ENCODE peak calls at places on chromosomes 16 and 17, in ten cellular contexts. P is CD8-positive, alpha-beta T cell; H is K562; Q is GM23338; Z is SK-N-SH; W is heart right ventricle; S is lung; V is ovary; K is left ventricle myocardium inferior; F is upper lobe of right lung. L is an unnamed sample. For H3K4me1 and H3K27me3, the result is how much of the 10 kb centered on the place peaks cover.

GRCh38 chr17:80063815-80064585 is 27.6 kb downstream of the CCDC40 start:
- DNase-seq in P (no peak), H (peak), Q (no peak), Z (no peak), W (peak), S (peak), V (peak), K (no peak), F (peak), L (no peak)

GRCh38 chr17:41544497-41544896 is 16.4 kb upstream of the KRT19 start:
- DNase-seq in P (no peak), H (peak), Q (no peak), Z (peak), W (no peak), S (no peak), V (no peak), K (no peak), F (no peak), L (no peak)

GRCh38 chr17:1375615-1376014 is 24.4 kb downstream of the YWHAE start:
- DNase-seq in P (peak), H (no peak), Q (no peak), Z (no peak), W (no peak), S (no peak), V (no peak), K (no peak), F (no peak), L (no peak)

GRCh38 chr17:70204431-70204830 is 35.1 kb downstream of the KCNJ2 start:
- DNase-seq in P (no peak), H (no peak), Q (no peak), Z (no peak), W (no peak), S (no peak), V (no peak), K (no peak), F (no peak), L (no peak)

GRCh38 chr17:7314719-7315569 is at the start of gene GPS2:
- DNase-seq in P (peak), H (peak), Q (peak), Z (peak), W (peak), S (peak), V (peak), K (peak), F (peak), L (peak)

GRCh38 chr17:44110823-44111633 is 12.4 kb downstream of the HDAC5 start:
- DNase-seq in P (peak), H (peak), Q (peak), Z (peak), W (peak), S (peak), V (peak), K (peak), F (peak), L (peak)

GRCh38 chr17:3015890-3016289 is 47.5 kb downstream of the OR1D5 start:
- DNase-seq in P (no peak), H (no peak), Q (no peak), Z (no peak), W (no peak), S (no peak), V (no peak), K (no peak), F (no peak), L (no peak)

GRCh38 chr17:42118545-42118944 is 2.6 kb downstream of the KAT2A start:
- DNase-seq in P (peak), H (peak), Q (peak), Z (peak), W (no peak), S (no peak), V (no peak), K (no peak), F (no peak), L (peak)

GRCh38 chr16:85075236-85075924 is 36.9 kb downstream of the CIBAR2 start:
- DNase-seq in P (no peak), H (no peak), Q (peak), Z (no peak), W (no peak), S (no peak), V (no peak), K (no peak), F (no peak), L (no peak)

GRCh38 chr16:1613240-1613639 is 1.1 kb downstream of the CRAMP1 start:
- DNase-seq in P (peak), H (peak), Q (peak), Z (no peak), W (no peak), S (no peak), V (no peak), K (no peak), F (no peak), L (peak)

GRCh38 chr16:70686376-70687171 is 721 bp upstream of the MTSS2 start:
- DNase-seq in P (peak), H (no peak), Q (no peak), Z (no peak), W (no peak), S (no peak), V (peak), K (no peak), F (no peak), L (peak)
- H3K4me1 ChIP-seq in P (under half), H (under half), Q (under half), Z (under half), W (half or more), S (half or more), V (half or more), K (half or more), F (half or more), L (half or more)

GRCh38 chr16:3829631-3830536 is 50.6 kb downstream of the CREBBP start:
- DNase-seq in P (no peak), H (no peak), Q (no peak), Z (no peak), W (no peak), S (no peak), V (no peak), K (no peak), F (no peak), L (no peak)
- H3K27me3 ChIP-seq in P (under half), H (under half), Q (under half), Z (under half), W (under half), S (under half), V (under half), K (under half), F (under half), L (under half)

GRCh38 chr17:83085526-83086196 is 6.3 kb downstream of the METRNL start:
- DNase-seq in P (no peak), H (no peak), Q (no peak), Z (no peak), W (no peak), S (no peak), V (no peak), K (no peak), F (no peak), L (no peak)

GRCh38 chr17:83088451-83089321 is 9.3 kb downstream of the METRNL start:
- DNase-seq in P (no peak), H (no peak), Q (no peak), Z (no peak), W (no peak), S (no peak), V (no peak), K (no peak), F (no peak), L (no peak)

GRCh38 chr17:83086197-83086880 is 6.9 kb downstream of the METRNL start:
- DNase-seq in P (no peak), H (no peak), Q (no peak), Z (no peak), W (no peak), S (no peak), V (no peak), K (no peak), F (no peak), L (peak)

GRCh38 chr17:83087788-83088360 is 8.5 kb downstream of the METRNL start:
- DNase-seq in P (no peak), H (no peak), Q (no peak), Z (no peak), W (no peak), S (no peak), V (no peak), K (no peak), F (no peak), L (no peak)

DNA sequence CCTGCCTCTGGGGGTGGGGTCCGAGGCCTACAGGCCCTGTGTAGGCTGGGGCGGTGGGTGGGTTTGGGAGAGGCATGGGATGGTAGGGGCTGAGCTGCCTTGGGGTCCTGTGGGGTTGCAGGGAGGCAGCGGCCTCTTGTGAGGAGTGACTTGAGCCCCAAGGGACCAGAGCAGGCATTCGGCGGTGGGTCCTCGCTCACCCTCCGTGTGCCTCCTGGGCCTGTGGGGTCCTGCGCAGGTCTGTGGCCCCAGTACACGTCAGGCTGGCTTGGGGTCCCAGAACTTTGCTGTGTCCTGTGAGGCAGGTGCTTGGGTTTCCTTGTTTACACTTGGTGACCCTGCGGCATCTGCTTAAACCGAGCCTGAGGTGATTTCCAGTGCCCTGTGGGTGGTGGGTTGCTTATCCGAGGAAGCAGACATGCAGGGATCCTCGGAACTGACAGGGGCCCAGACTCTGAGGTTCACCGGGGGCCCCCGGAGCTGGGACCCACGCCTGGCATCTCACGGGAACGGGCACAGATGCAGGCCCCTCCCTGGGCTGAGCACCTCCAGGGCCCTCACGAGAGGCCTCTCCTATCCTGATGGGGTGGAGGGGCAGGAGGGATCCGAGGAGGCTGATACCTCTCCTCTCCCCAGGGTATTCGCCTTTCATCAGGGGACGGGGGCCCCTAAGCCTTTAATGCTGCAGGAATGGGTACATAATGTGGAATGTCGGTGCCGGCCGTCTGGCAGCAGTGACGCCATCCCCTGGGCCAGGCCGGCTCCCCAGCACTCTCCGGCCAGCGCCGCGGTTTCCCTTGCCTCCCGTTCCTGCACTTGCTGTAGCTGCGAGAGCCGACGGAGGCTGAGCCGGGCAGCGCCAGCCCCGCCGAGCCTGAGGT is 7.7 kb downstream of the METRNL start:
- DNase-seq in P (no peak), H (no peak), Q (no peak), Z (no peak), W (no peak), S (no peak), V (no peak), K (no peak), F (no peak), L (peak)
- H3K4me1 ChIP-seq in P (under half), H (under half), Q (under half), Z (under half), W (half or more), S (under half), V (under half), K (half or more), F (half or more), L (half or more)

GRCh38 chr16:71409038-71409775 is 32.6 kb downstream of the TLE7 start:
- DNase-seq in P (no peak), H (peak), Q (no peak), Z (no peak), W (no peak), S (no peak), V (peak), K (no peak), F (peak), L (no peak)
- H3K27me3 ChIP-seq in P (under half), H (under half), Q (under half), Z (under half), W (under half), S (under half), V (under half), K (half or more), F (under half), L (under half)